ENCODE peak calls at places on chromosomes 5 and 9, in ten cellular contexts. D is kidney epithelial cell; B is CD8-positive, alpha-beta T cell; W is endodermal cell; A is PC-3; E is fibroblast of mammary gland; Z is cardiac fibroblast; T is AG04450; S is psoas muscle; G is SK-N-SH. L is an unnamed sample.

GRCh38 chr5:154202379-154203260 is 12.1 kb downstream of the GALNT10 start:
- DNase-seq in D (no peak), B (no peak), W (peak; percentile 60), A (no peak), E (no peak), Z (no peak), T (no peak), S (no peak), G (no peak), L (no peak)

GRCh38 chr5:979100-979817 is 29.3 kb upstream of the NKD2 start:
- DNase-seq in D (no peak), B (no peak), W (peak; percentile 38), A (no peak), E (no peak), Z (no peak), T (no peak), S (no peak), G (no peak), L (no peak)

GRCh38 chr5:148619484-148619883 is 34.8 kb downstream of the HTR4 start:
- DNase-seq in D (no peak), B (no peak), W (no peak), A (no peak), E (no peak), Z (no peak), T (no peak), S (no peak), G (no peak), L (no peak)

GRCh38 chr9:113368348-113368747 is 8.4 kb downstream of the HDHD3 start:
- DNase-seq in D (no peak), B (no peak), W (no peak), A (no peak), E (no peak), Z (no peak), T (no peak), S (no peak), G (no peak), L (no peak)

GRCh38 chr9:102514541-102514940 is 480.6 kb upstream of the CYLC2 start:
- DNase-seq in D (no peak), B (no peak), W (no peak), A (no peak), E (no peak), Z (no peak), T (no peak), S (no peak), G (no peak), L (no peak)

GRCh38 chr5:122311888-122312669 is at the start of gene SNCAIP:
- DNase-seq in D (no peak), B (no peak), W (peak; percentile 86), A (peak; percentile 5), E (peak; percentile 33), Z (peak; percentile 38), T (no peak), S (peak; percentile 51), G (peak; percentile 81), L (no peak)

GRCh38 chr5:39164529-39165402 is 54.6 kb downstream of the FYB1 start:
- DNase-seq in D (no peak), B (no peak), W (no peak), A (peak; percentile 78), E (no peak), Z (peak; percentile 28), T (no peak), S (no peak), G (no peak), L (no peak)

GRCh38 chr9:14322211-14323082 is 8.5 kb upstream of the NFIB start:
- DNase-seq in D (no peak), B (peak; percentile 36), W (peak; percentile 96), A (peak; percentile 90), E (peak; percentile 83), Z (peak; percentile 92), T (no peak), S (peak; percentile 95), G (peak; percentile 92), L (no peak)

GRCh38 chr5:150609843-150610584 is 30.4 kb upstream of the SYNPO start:
- DNase-seq in D (no peak), B (no peak), W (no peak), A (no peak), E (no peak), Z (no peak), T (no peak), S (peak; percentile 60), G (no peak), L (no peak)

GRCh38 chr5:58717303-58718012 is 134.6 kb downstream of the RAB3C start:
- DNase-seq in D (no peak), B (no peak), W (peak; percentile 81), A (no peak), E (no peak), Z (no peak), T (no peak), S (no peak), G (no peak), L (no peak)

GRCh38 chr5:15440434-15440833 is 59.5 kb upstream of the FBXL7 start:
- DNase-seq in D (no peak), B (no peak), W (no peak), A (no peak), E (no peak), Z (no peak), T (no peak), S (no peak), G (no peak), L (no peak)

GRCh38 chr9:117315236-117315635 is 99.6 kb downstream of the ASTN2 start:
- DNase-seq in D (no peak), B (no peak), W (no peak), A (no peak), E (no peak), Z (no peak), T (no peak), S (peak; percentile 18), G (no peak), L (no peak)

GRCh38 chr9:117317192-117317591 is 97.7 kb downstream of the ASTN2 start:
- DNase-seq in D (no peak), B (no peak), W (no peak), A (no peak), E (no peak), Z (no peak), T (no peak), S (no peak), G (no peak), L (no peak)

GRCh38 chr9:117314021-117314420 is 100.8 kb downstream of the ASTN2 start:
- DNase-seq in D (no peak), B (no peak), W (no peak), A (no peak), E (no peak), Z (no peak), T (no peak), S (no peak), G (no peak), L (no peak)
- H3K4me3 ChIP-seq in D (no peak overlapping the region), B (no peak overlapping the region), W (no peak overlapping the region), A (no peak overlapping the region), E (no peak overlapping the region), Z (no peak overlapping the region), T (no peak overlapping the region), S (no peak overlapping the region), G (no peak overlapping the region), L (no peak overlapping the region)

DNA sequence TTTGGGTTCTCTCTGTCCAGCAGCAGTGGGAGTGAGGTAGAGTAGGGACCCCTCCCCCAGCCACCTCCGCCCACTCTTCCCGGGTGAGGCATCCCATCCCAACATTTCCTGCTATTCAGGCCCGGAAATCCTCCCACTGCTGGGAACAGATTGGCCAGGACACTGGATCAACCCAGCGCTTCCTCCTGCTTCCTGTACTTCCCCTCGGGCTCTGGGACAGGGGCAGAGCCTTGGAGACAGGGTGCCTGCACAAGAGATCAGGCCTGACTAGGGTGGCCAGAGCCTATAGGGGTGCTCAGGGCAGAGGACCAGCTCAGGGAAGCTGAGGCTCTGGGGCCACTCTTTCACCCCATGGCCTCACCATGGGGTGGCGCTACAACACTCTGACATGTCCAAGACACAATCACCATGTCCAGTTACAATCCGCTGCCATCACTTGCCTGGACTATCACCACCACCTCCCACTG is 14.5 kb downstream of the SH2D3C start:
- DNase-seq in D (no peak), B (no peak), W (peak; percentile 86), A (no peak), E (peak; percentile 23), Z (peak; percentile 36), T (no peak), S (peak; percentile 63), G (no peak), L (no peak)
- TF ChIP-seq CTCF in D (peak; percentile 20), B (peak; percentile 28), W (peak; percentile 69), A (peak; percentile 27), E (peak; percentile 30), Z (peak; percentile 34), T (no peak), S (peak; percentile 25), G (peak; percentile 46), L (peak; percentile 40)

DNA sequence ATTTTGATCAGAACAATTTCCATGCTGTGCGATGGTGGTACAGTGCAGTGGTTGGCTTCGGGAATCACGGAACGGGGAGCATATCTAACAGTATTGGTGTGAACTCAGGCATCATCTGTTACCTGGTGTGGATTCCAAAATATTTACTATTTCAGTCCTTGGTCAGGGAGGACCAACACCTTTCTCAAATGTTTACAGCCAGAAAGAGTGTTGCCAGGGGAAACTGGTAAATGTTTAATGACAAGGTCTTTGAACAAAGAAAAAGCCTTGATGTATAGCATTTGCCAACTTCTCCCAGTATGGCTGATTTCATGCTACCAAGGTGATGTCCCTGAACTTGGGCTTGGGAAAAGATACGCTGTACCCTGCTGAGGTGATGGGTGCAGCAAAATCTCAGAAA is 145.6 kb upstream of the POC5 start:
- DNase-seq in D (no peak), B (no peak), W (no peak), A (no peak), E (no peak), Z (no peak), T (no peak), S (no peak), G (no peak), L (no peak)
- H3K4me3 ChIP-seq in D (no peak overlapping the region), B (no peak overlapping the region), W (no peak overlapping the region), A (no peak overlapping the region), E (no peak overlapping the region), Z (no peak overlapping the region), T (no peak overlapping the region), S (no peak overlapping the region), G (no peak overlapping the region), L (no peak overlapping the region)

GRCh38 chr9:132181796-132182521 is 20.1 kb downstream of the NTNG2 start:
- DNase-seq in D (no peak), B (no peak), W (peak; percentile 57), A (no peak), E (no peak), Z (no peak), T (no peak), S (no peak), G (peak; percentile 94), L (no peak)

GRCh38 chr9:132183134-132183533 is 21.3 kb downstream of the NTNG2 start:
- DNase-seq in D (no peak), B (no peak), W (peak; percentile 59), A (no peak), E (no peak), Z (no peak), T (no peak), S (no peak), G (peak; percentile 65), L (no peak)

GRCh38 chr9:132183715-132184114 is 21.9 kb downstream of the NTNG2 start:
- DNase-seq in D (no peak), B (no peak), W (peak; percentile 72), A (peak; percentile 32), E (no peak), Z (no peak), T (no peak), S (no peak), G (no peak), L (no peak)

GRCh38 chr9:132185164-132186009 is 23.5 kb downstream of the NTNG2 start:
- DNase-seq in D (no peak), B (no peak), W (peak; percentile 68), A (no peak), E (no peak), Z (no peak), T (no peak), S (no peak), G (no peak), L (no peak)

GRCh38 chr9:132182609-132183073 is 20.8 kb downstream of the NTNG2 start:
- DNase-seq in D (no peak), B (no peak), W (peak; percentile 74), A (no peak), E (no peak), Z (no peak), T (no peak), S (no peak), G (peak; percentile 81), L (no peak)
- TF ChIP-seq CTCF in D (peak; percentile 16), B (no peak), W (peak; percentile 68), A (peak; percentile 24), E (no peak), Z (peak; percentile 27), T (peak; percentile 40), S (no peak), G (peak; percentile 34), L (peak; percentile 49)